ENCODE peak calls at places on chromosomes 2 and 18, in seven cellular contexts. A is A549, O is sigmoid colon, U is breast epithelium, P is tibial nerve, N is body of pancreas, C is heart left ventricle. B is an unnamed sample. For H3K4me1, the result is how much of the 10 kb centered on the place peaks cover.

GRCh38 chr2:111116016-111116746 is 4.5 kb upstream of the BCL2L11 start:
- DNase-seq in C (no peak), O (no peak), U (no peak), P (no peak), A (no peak), N (no peak), B (no peak)

GRCh38 chr18:24734058-24734457 is 273.6 kb downstream of the HRH4 start:
- DNase-seq in A (peak), O (no peak), U (no peak), C (no peak), P (peak), N (no peak), B (no peak)

GRCh38 chr18:65477450-65477849 is 273.4 kb upstream of the CDH7 start:
- DNase-seq in O (no peak), C (no peak), N (no peak), A (no peak), P (no peak), U (no peak), B (no peak)

GRCh38 chr2:192741889-192742288 is 547.2 kb upstream of the TMEFF2 start:
- DNase-seq in U (no peak), O (no peak), A (peak), N (no peak), P (no peak), C (no peak), B (no peak)

GRCh38 chr2:135829420-135829983 is 7.5 kb downstream of the LCT start:
- DNase-seq in U (no peak), P (no peak), N (no peak), A (no peak), C (no peak), O (no peak), B (no peak)

GRCh38 chr2:102187191-102188150 is 648 bp downstream of the IL1RL2 start:
- DNase-seq in U (no peak), O (peak), A (no peak), C (peak), N (no peak), P (peak), B (peak)

GRCh38 chr2:133407341-133407740 is 160.9 kb downstream of the NCKAP5 start:
- DNase-seq in P (no peak), A (no peak), O (no peak), C (no peak), N (no peak), U (no peak), B (no peak)

GRCh38 chr18:471701-472100 is 28.8 kb downstream of the COLEC12 start:
- DNase-seq in A (no peak), O (no peak), P (no peak), U (no peak), C (no peak), N (no peak), B (no peak)

GRCh38 chr2:166665991-166666940 is 172.2 kb upstream of the SCN7A start:
- DNase-seq in C (no peak), O (no peak), A (no peak), N (no peak), U (no peak), P (no peak), B (no peak)

GRCh38 chr2:197777823-197778407 is 7.2 kb downstream of the BOLL start:
- DNase-seq in O (no peak), N (no peak), U (no peak), A (peak), C (no peak), P (no peak), B (no peak)

GRCh38 chr2:124250433-124250832 is 225.3 kb downstream of the CNTNAP5 start:
- DNase-seq in C (no peak), U (no peak), O (no peak), N (no peak), P (no peak), A (no peak), B (no peak)

GRCh38 chr2:209653164-209653563 is 118.5 kb upstream of the UNC80 start:
- DNase-seq in C (no peak), U (no peak), N (no peak), A (no peak), P (no peak), O (no peak), B (no peak)

DNA sequence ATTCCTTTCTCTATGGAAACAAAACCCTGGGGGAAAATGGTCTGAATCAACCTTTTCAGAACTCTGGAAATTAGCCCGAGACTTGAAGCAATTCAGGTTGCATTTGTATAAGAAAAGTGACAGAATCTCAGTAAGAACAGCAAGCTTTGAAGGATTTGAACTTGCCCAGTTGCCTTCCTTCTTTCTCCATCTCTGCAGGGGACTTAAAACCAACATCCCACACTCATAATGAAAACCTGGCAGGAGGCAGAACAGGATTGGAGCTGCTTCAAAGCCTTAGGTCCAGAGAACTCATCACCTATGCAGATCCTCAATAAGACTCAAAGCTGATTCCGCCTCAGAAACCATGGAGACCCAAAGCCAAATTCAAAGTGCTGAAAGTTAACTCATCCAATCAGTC is 790.5 kb upstream of the ID2 start:
- DNase-seq in P (no peak), O (no peak), A (no peak), U (no peak), N (no peak), C (no peak), B (no peak)
- H3K4me1 ChIP-seq in P (under half), O (under half), A (under half), U (under half), N (under half), C (under half), B (under half)

GRCh38 chr18:51321696-51322095 is 124.2 kb upstream of the MEX3C start:
- DNase-seq in N (no peak), A (no peak), P (no peak), U (peak), O (no peak), C (no peak), B (no peak)
- H3K27ac ChIP-seq in N (no peak), A (peak), P (no peak), U (peak), O (no peak), C (no peak), B (no peak)

GRCh38 chr18:3604260-3604625 is 154.3 kb downstream of the TGIF1 start:
- DNase-seq in P (no peak), U (no peak), O (no peak), C (no peak), A (no peak), N (no peak), B (no peak)
- TF ChIP-seq POLR2A in P (no peak), U (no peak), O (no peak), C (no peak), A (no peak), N (no peak), B (no peak)

GRCh38 chr2:241562269-241562891 is 3.8 kb downstream of the BOK start:
- DNase-seq in O (no peak), A (no peak), P (no peak), U (no peak), C (no peak), N (no peak), B (no peak)
- H3K4me1 ChIP-seq in O (half or more), A (under half), P (under half), U (under half), C (under half), N (under half), B (under half)

DNA sequence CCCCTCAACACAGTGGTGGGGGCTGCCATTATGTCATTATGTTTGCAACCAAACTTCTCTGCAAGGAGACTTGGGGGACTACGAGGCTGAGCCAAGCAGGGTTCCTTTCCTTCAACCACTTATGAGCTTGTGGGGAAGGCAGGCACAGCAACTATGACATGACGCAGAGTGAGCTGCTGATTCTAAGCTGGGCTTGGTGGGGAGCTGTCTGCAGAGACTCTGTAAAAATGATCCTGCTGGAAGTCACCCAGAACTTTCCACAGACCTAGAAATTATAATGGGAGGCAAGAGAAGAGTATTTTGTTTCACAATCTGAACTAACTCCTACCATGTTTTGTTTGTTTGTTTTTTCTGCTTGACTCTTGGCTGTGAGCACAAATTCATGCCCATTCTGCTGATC is 55.6 kb downstream of the INPP5D start:
- DNase-seq in N (no peak), O (peak), U (no peak), A (no peak), P (no peak), C (no peak), B (no peak)
- H3K27ac ChIP-seq in N (no peak), O (no peak), U (no peak), A (no peak), P (no peak), C (no peak), B (no peak)

DNA sequence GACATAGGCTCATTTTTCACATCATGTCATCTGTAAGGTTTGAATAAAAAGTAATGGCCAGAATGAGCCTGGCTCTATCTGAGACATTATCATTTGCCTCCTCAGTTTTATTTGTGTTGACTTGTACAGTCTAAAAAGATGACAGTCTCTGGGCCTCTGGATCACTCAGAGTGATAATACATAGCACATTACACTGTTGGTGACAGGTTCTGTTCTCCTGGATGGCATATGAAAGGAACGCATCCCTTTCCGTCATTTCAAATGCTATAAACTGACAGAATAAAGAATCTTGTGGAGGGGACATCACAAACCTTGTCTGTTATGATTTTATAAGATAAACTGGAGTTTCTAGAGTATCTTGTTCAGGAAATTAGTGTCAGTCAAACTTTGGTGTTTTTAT is 812.8 kb downstream of the NR4A2 start:
- DNase-seq in P (no peak), C (no peak), U (no peak), N (no peak), O (no peak), A (no peak), B (no peak)
- TF ChIP-seq POLR2A in P (no peak), C (no peak), U (no peak), N (no peak), O (no peak), A (no peak), B (no peak)